ENCODE peak calls at places on chromosomes 12 and 14, in seven cellular contexts. L is H1, S is HepG2, Q is A549, X is HCT116, I is NB4, Y is GM12878. F is an unnamed sample.

GRCh38 chr14:69483765-69484443 is 624 bp upstream of the PLEKHD1 start:
- DNase-seq in L (no peak), S (no peak), Q (peak), X (no peak), I (no peak), Y (no peak), F (no peak)

GRCh38 chr14:69612014-69612758 is 790 bp downstream of the SUSD6 start:
- DNase-seq in L (no peak), S (no peak), Q (peak), X (no peak), I (peak), Y (no peak), F (peak)

GRCh38 chr14:28651148-28651547 is 115.4 kb upstream of the FOXG1 start:
- DNase-seq in L (no peak), S (no peak), Q (no peak), X (no peak), I (peak), Y (no peak), F (no peak)

GRCh38 chr12:99386907-99387306 is 260.6 kb upstream of the GARIN6 start:
- DNase-seq in L (no peak), S (peak), Q (peak), X (peak), I (peak), Y (no peak), F (no peak)

GRCh38 chr12:18468521-18469075 is 207.3 kb downstream of the PIK3C2G start:
- DNase-seq in L (no peak), S (no peak), Q (no peak), X (no peak), I (no peak), Y (no peak), F (no peak)

GRCh38 chr14:61545716-61546455 is 149.4 kb upstream of the HIF1A start:
- DNase-seq in L (no peak), S (no peak), Q (no peak), X (no peak), I (no peak), Y (no peak), F (no peak)

GRCh38 chr12:96233941-96234461 is 39.8 kb downstream of the ELK3 start:
- DNase-seq in L (no peak), S (no peak), Q (no peak), X (no peak), I (no peak), Y (no peak), F (peak)

GRCh38 chr12:58916153-58916709 is 4.1 kb downstream of the LRIG3 start:
- DNase-seq in L (no peak), S (no peak), Q (no peak), X (no peak), I (no peak), Y (no peak), F (no peak)

GRCh38 chr14:88013750-88014349 is 8.9 kb downstream of the GPR65 start:
- DNase-seq in L (peak), S (peak), Q (peak), X (peak), I (peak), Y (no peak), F (peak)

GRCh38 chr12:104353012-104353981 is 49.8 kb downstream of the EID3 start:
- DNase-seq in L (peak), S (no peak), Q (no peak), X (no peak), I (no peak), Y (no peak), F (no peak)

GRCh38 chr12:89693639-89694202 is 14.9 kb downstream of the ATP2B1 start:
- DNase-seq in L (no peak), S (no peak), Q (no peak), X (no peak), I (no peak), Y (no peak), F (peak)

GRCh38 chr14:35404496-35405303 is at the start of gene NFKBIA:
- DNase-seq in L (peak), S (peak), Q (peak), X (peak), I (peak), Y (peak), F (peak)

GRCh38 chr12:48002773-48003218 is 1.5 kb downstream of the COL2A1 start:
- DNase-seq in L (peak), S (no peak), Q (no peak), X (no peak), I (no peak), Y (no peak), F (peak)

GRCh38 chr12:127388985-127389384 is 878.0 kb upstream of the TMEM132C start:
- DNase-seq in L (no peak), S (no peak), Q (no peak), X (no peak), I (no peak), Y (no peak), F (no peak)

GRCh38 chr14:56422703-56423213 is 156.8 kb upstream of the TMEM260 start:
- DNase-seq in L (no peak), S (peak), Q (peak), X (peak), I (peak), Y (no peak), F (peak)

GRCh38 chr12:10285919-10286318 is 21.8 kb upstream of the KLRD1 start:
- DNase-seq in L (no peak), S (no peak), Q (no peak), X (no peak), I (no peak), Y (no peak), F (no peak)

GRCh38 chr14:98756749-98757148 is 515.2 kb downstream of the BCL11B start:
- DNase-seq in L (peak), S (no peak), Q (no peak), X (no peak), I (no peak), Y (no peak), F (no peak)

GRCh38 chr12:15193927-15194326 is 27.3 kb downstream of the RERG start:
- DNase-seq in L (no peak), S (no peak), Q (no peak), X (no peak), I (no peak), Y (no peak), F (peak)

GRCh38 chr12:48263617-48264016 is 60.5 kb upstream of the OR10AD1 start:
- DNase-seq in L (no peak), S (no peak), Q (no peak), X (no peak), I (peak), Y (no peak), F (peak)

GRCh38 chr12:27291862-27292261 is 40.8 kb upstream of the BMAL2 start:
- DNase-seq in L (no peak), S (peak), Q (no peak), X (no peak), I (no peak), Y (no peak), F (peak)

GRCh38 chr12:66120477-66120876 is 10.1 kb downstream of the LLPH start:
- DNase-seq in L (no peak), S (no peak), Q (no peak), X (no peak), I (no peak), Y (no peak), F (no peak)

GRCh38 chr12:112422531-112422930 is 3.8 kb downstream of the PTPN11 start:
- DNase-seq in L (no peak), S (no peak), Q (no peak), X (no peak), I (no peak), Y (no peak), F (no peak)

GRCh38 chr14:50560929-50561280 is 960 bp downstream of the ATL1 start:
- DNase-seq in L (peak), S (no peak), Q (peak), X (no peak), I (peak), Y (no peak), F (peak)

GRCh38 chr12:3614806-3615466 is 123.9 kb downstream of the PRMT8 start:
- DNase-seq in L (no peak), S (no peak), Q (no peak), X (no peak), I (no peak), Y (no peak), F (no peak)

GRCh38 chr14:93981316-93981715 is 4.9 kb upstream of the ASB2 start:
- DNase-seq in L (no peak), S (no peak), Q (no peak), X (no peak), I (no peak), Y (no peak), F (no peak)

GRCh38 chr12:46369474-46370379 is 2.8 kb downstream of the SLC38A2 start:
- DNase-seq in L (no peak), S (no peak), Q (no peak), X (no peak), I (no peak), Y (no peak), F (no peak)

GRCh38 chr14:21069388-21070082 is 569 bp upstream of the ARHGEF40 start:
- DNase-seq in L (peak), S (peak), Q (peak), X (no peak), I (peak), Y (no peak), F (no peak)

GRCh38 chr12:130787445-130788410 is 51.3 kb downstream of the STX2 start:
- DNase-seq in L (peak), S (no peak), Q (no peak), X (no peak), I (no peak), Y (no peak), F (no peak)

GRCh38 chr14:98714604-98715003 is 557.4 kb downstream of the BCL11B start:
- DNase-seq in L (no peak), S (no peak), Q (no peak), X (no peak), I (no peak), Y (no peak), F (no peak)

GRCh38 chr14:55514819-55515470 is 65.1 kb upstream of the KTN1 start:
- DNase-seq in L (no peak), S (no peak), Q (no peak), X (peak), I (no peak), Y (no peak), F (peak)

GRCh38 chr14:85566603-85567002 is 36.7 kb downstream of the FLRT2 start:
- DNase-seq in L (no peak), S (no peak), Q (no peak), X (no peak), I (no peak), Y (no peak), F (peak)

GRCh38 chr12:644818-645552 is 18.3 kb downstream of the NINJ2 start:
- DNase-seq in L (no peak), S (no peak), Q (no peak), X (no peak), I (no peak), Y (no peak), F (no peak)

GRCh38 chr12:644293-644639 is 19.0 kb downstream of the NINJ2 start:
- DNase-seq in L (no peak), S (no peak), Q (no peak), X (no peak), I (no peak), Y (no peak), F (no peak)

GRCh38 chr12:645563-646071 is 17.6 kb downstream of the NINJ2 start:
- DNase-seq in L (no peak), S (peak), Q (no peak), X (no peak), I (peak), Y (no peak), F (peak)

GRCh38 chr12:642633-643477 is 20.4 kb downstream of the NINJ2 start:
- DNase-seq in L (peak), S (no peak), Q (peak), X (no peak), I (peak), Y (no peak), F (peak)

GRCh38 chr12:643478-644292 is 19.6 kb downstream of the NINJ2 start:
- DNase-seq in L (no peak), S (no peak), Q (no peak), X (no peak), I (peak), Y (no peak), F (peak)
- TF ChIP-seq POLR2A in L (no peak), S (no peak), Q (peak), X (no peak), I (peak), Y (peak), F (no peak)

GRCh38 chr12:26274441-26275312 is 79.3 kb downstream of the SSPN start:
- DNase-seq in L (no peak), S (peak), Q (peak), X (peak), I (peak), Y (peak), F (peak)
- TF ChIP-seq MAX in L (no peak), S (no peak), Q (peak), X (peak), I (peak), Y (no peak), F (no peak)

GRCh38 chr12:25962932-25963525 is 4.5 kb downstream of the RASSF8 start:
- DNase-seq in L (no peak), S (no peak), Q (no peak), X (no peak), I (no peak), Y (no peak), F (no peak)
- TF ChIP-seq POLR2A in L (no peak), S (no peak), Q (no peak), X (no peak), I (no peak), Y (no peak), F (no peak)

GRCh38 chr14:42731480-42731879 is 1124.8 kb downstream of the LRFN5 start:
- DNase-seq in L (no peak), S (no peak), Q (no peak), X (no peak), I (no peak), Y (no peak), F (no peak)
- TF ChIP-seq MAX in L (no peak), S (no peak), Q (no peak), X (no peak), I (no peak), Y (no peak), F (no peak)

GRCh38 chr14:75980856-75981255 is 939 bp downstream of the TGFB3 start:
- DNase-seq in L (no peak), S (no peak), Q (no peak), X (no peak), I (no peak), Y (no peak), F (no peak)

GRCh38 chr14:75979641-75980422 is 2.0 kb downstream of the TGFB3 start:
- DNase-seq in L (no peak), S (no peak), Q (no peak), X (no peak), I (no peak), Y (no peak), F (no peak)

GRCh38 chr14:75981426-75981825 is 369 bp downstream of the TGFB3 start:
- DNase-seq in L (peak), S (peak), Q (no peak), X (no peak), I (no peak), Y (peak), F (peak)

GRCh38 chr14:75982724-75983358 is 1.0 kb upstream of the TGFB3 start:
- DNase-seq in L (peak), S (no peak), Q (peak), X (no peak), I (peak), Y (no peak), F (peak)

DNA sequence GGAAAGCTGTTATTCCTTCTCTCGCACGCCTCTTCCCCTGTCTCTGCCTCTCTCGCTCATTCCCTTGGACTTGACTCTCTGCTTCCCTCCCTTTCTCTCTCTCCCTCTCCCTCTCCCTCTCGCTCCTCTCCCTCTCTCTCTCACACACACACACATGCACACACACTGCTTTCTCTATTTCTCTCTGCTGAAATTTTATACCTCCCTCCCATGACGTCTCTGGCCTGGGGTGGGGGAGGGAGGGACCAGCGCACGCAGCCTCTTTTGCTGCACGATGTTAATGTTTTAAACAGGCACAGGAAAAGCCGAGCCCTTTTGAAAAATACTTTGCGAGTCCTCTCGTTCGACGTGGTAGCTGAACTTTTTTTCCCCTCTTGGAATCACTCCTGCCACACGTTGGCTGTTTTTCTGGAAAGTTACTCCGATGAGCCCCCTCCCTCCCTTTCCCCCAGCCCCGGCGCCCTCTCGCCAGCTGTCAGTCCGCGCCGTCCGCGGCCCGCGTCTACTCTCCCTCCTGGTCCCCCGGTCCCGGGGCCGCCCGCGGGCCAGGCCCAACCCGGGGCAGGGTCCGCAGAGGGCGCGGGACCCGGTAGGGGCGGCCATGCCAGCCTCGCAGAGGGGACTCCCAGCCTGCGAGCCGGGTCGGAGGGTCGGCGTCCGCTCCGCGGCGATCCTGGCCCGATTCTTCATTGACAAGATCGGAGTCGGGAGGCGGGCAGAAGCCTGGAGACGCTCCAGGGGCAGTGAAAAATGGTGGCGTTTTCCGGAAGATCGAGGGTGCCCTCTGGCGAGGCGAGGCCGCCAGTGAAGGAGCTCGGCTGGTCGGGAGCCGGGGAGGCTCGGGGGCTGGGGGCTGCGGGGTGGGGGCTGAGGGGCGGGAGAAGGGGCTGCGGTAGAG is at the start of gene TGFB3:
- DNase-seq in L (peak), S (peak), Q (peak), X (peak), I (peak), Y (no peak), F (peak)
- TF ChIP-seq POLR2A in L (no peak), S (no peak), Q (no peak), X (no peak), I (no peak), Y (peak), F (no peak)

GRCh38 chr14:104874571-104875411 is 9.7 kb downstream of the CEP170B start:
- DNase-seq in L (peak), S (no peak), Q (no peak), X (no peak), I (no peak), Y (no peak), F (no peak)

GRCh38 chr14:104875811-104876210 is 10.7 kb downstream of the CEP170B start:
- DNase-seq in L (no peak), S (no peak), Q (no peak), X (no peak), I (no peak), Y (no peak), F (no peak)

GRCh38 chr14:104875412-104875751 is 10.3 kb downstream of the CEP170B start:
- DNase-seq in L (no peak), S (no peak), Q (no peak), X (no peak), I (no peak), Y (no peak), F (no peak)

GRCh38 chr14:104877066-104877805 is 12.2 kb downstream of the CEP170B start:
- DNase-seq in L (peak), S (no peak), Q (no peak), X (no peak), I (no peak), Y (no peak), F (no peak)

GRCh38 chr14:104876251-104876699 is 11.2 kb downstream of the CEP170B start:
- DNase-seq in L (peak), S (no peak), Q (peak), X (peak), I (peak), Y (no peak), F (no peak)
- TF ChIP-seq MAX in L (no peak), S (no peak), Q (no peak), X (no peak), I (no peak), Y (no peak), F (no peak)

DNA sequence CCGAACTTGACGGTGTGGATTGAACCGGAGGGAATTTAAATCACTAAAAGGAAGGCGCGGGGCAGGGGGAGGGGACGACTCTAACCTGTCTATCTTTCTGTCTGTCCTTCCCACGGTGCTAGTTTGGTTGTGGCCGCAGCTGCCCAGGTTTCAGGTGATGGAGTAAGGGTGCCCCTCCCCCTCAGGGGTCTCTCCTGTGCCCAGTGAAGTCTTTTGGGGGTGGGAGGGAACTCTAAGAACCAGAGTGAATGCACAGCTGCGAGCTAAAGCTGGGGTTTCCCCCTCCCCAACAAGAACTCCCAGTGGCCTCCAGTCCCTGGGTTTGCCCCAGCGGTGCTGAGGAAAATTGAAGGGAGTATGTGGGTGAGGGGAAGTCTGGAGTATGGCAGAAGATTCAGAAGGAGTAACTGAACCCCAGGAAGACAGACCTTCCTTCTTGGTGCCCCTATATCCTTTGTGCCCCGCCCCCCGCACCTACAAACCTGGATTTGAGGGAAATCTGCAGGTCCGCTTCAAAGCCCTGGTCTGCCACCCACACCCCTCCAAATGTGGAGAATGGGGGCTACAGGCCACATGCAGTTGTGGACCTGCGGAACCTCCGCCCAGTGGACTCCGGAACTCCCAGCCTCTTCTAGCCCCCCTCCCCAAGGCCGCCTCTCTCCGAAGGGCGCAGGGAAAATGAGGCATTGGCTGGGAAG is 3.6 kb upstream of the HOXC9 start:
- DNase-seq in L (peak), S (no peak), Q (no peak), X (no peak), I (no peak), Y (no peak), F (no peak)
- TF ChIP-seq POLR2A in L (no peak), S (no peak), Q (no peak), X (no peak), I (no peak), Y (no peak), F (no peak)

GRCh38 chr14:66056926-66057552 is 429.1 kb upstream of the CCDC196 start:
- DNase-seq in L (no peak), S (no peak), Q (no peak), X (no peak), I (no peak), Y (no peak), F (no peak)
- TF ChIP-seq MAX in L (no peak), S (no peak), Q (no peak), X (no peak), I (no peak), Y (no peak), F (no peak)

DNA sequence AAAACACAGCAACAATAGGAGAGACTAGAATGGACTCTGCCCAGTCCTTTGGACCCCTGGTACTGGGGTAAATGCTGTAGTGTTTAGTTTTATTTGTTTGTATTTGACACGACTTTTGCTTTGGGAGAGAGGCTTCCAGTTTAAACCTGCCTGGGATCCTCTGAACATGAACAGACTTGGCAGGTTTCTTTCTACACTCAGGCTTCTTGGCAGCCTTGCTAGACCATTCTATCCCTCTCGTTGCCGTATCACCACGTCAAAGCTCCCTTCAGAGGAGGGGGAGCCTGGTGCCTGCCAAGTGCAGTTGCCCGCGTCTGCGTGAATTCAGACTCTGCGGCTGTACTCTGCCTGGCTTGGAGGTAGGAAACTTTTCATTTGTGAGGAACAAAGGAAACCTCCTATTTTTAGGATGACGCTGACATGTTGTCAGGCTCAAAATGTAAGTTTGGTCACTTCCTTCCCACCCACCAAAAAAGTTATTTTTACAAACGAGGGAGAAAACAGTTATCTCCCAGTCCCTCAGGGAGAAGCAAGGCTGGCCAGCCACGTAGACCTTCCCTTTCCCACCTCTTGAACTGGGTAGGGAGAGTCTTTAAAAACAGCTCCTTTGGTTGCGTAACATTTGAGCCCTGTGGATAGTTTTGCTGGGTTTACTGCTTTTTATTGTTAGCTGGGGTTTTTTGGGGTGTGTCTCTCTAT is 26.0 kb downstream of the CD9 start:
- DNase-seq in L (no peak), S (peak), Q (no peak), X (no peak), I (peak), Y (no peak), F (peak)
- TF ChIP-seq POLR2A in L (no peak), S (peak), Q (no peak), X (no peak), I (no peak), Y (no peak), F (no peak)

F was measured in endothelial cell of umbilical vein.